ENCODE peak calls at places on chromosomes 13 and 19, in ten cellular contexts. N, P, Z, A, U, Y, X, D, I and B are unnamed samples.

GRCh38 chr13:113815151-113816058 is 48.5 kb downstream of the GAS6 start:
- DNase-seq in A (no peak), Z (no peak), U (no peak), N (no peak), Y (no peak), D (no peak), I (no peak), X (peak), P (peak), B (no peak)

GRCh38 chr19:30785728-30786127 is 413.5 kb downstream of the ZNF536 start:
- DNase-seq in P (no peak), I (no peak), N (no peak), U (no peak), X (no peak), Y (no peak), D (no peak), A (no peak), Z (no peak), B (no peak)

GRCh38 chr13:29594710-29595379 is 643 bp downstream of the SLC7A1 start:
- DNase-seq in U (peak), X (peak), Y (peak), A (peak), P (peak), Z (peak), D (no peak), I (peak), N (no peak), B (peak)

GRCh38 chr13:101951114-101951513 is 450.7 kb downstream of the FGF14 start:
- DNase-seq in A (no peak), N (no peak), P (no peak), Y (no peak), I (no peak), X (no peak), D (no peak), Z (no peak), U (no peak), B (no peak)

GRCh38 chr19:10227215-10227971 is 3.7 kb downstream of the S1PR2 start:
- DNase-seq in I (no peak), P (no peak), A (no peak), Z (peak), Y (peak), U (peak), N (no peak), X (no peak), D (no peak), B (no peak)

GRCh38 chr13:36341718-36342117 is 4.5 kb downstream of the SPART start:
- DNase-seq in N (no peak), U (no peak), P (no peak), Z (no peak), I (no peak), D (no peak), A (no peak), Y (no peak), X (no peak), B (no peak)

GRCh38 chr19:38064661-38065425 is 157.8 kb downstream of the SIPA1L3 start:
- DNase-seq in Z (no peak), I (no peak), D (no peak), P (no peak), Y (no peak), A (no peak), X (no peak), U (no peak), N (no peak), B (no peak)

GRCh38 chr19:43618921-43619261 is 538 bp downstream of the ZNF428 start:
- DNase-seq in X (peak), U (no peak), Y (no peak), D (peak), P (no peak), A (no peak), Z (peak), I (no peak), N (no peak), B (no peak)

GRCh38 chr19:47729468-47729798 is 15.9 kb upstream of the NOP53 start:
- DNase-seq in A (no peak), P (peak), I (no peak), U (peak), D (no peak), Z (peak), X (peak), Y (peak), N (peak), B (no peak)

GRCh38 chr13:21676611-21677021 is 5.7 kb downstream of the FGF9 start:
- DNase-seq in I (no peak), D (peak), U (no peak), Y (peak), N (no peak), A (no peak), Z (peak), P (peak), X (peak), B (no peak)

GRCh38 chr13:113791761-113792160 is 32.7 kb downstream of the TMEM255B start:
- DNase-seq in P (no peak), A (no peak), I (no peak), Y (no peak), Z (no peak), U (no peak), N (no peak), X (no peak), D (no peak), B (no peak)

GRCh38 chr13:100596516-100596915 is 7.9 kb upstream of the GGACT start:
- DNase-seq in D (no peak), P (no peak), Y (no peak), Z (no peak), I (no peak), X (no peak), A (no peak), N (no peak), U (no peak), B (no peak)